ENCODE peak calls at places on chromosomes 6 and 20, in four cellular contexts. One of them, this sample, is unnamed.

GRCh38 chr20:51525241-51526104 is 17.0 kb downstream of the NFATC2 start:
- DNase-seq in activated CD4-positive, alpha-beta T cell treated with anti-CD3 and anti-CD28 coated beads, Interleukin-2, amount 50 U/mL, for 1 hour: peak; percentile 30
- DNase-seq in activated effector memory CD4-positive, alpha-beta T cell treated with Interleukin-2 at 50 U/mL for 16 hours: peak; percentile 29
- DNase-seq in ascending aorta: no peak
- DNase-seq in this sample: no peak

GRCh38 chr20:20549699-20550098 is 162.7 kb downstream of the RALGAPA2 start:
- DNase-seq in activated CD4-positive, alpha-beta T cell treated with anti-CD3 and anti-CD28 coated beads, Interleukin-2, amount 50 U/mL, for 1 hour: no peak
- DNase-seq in ascending aorta: no peak
- DNase-seq in activated effector memory CD4-positive, alpha-beta T cell treated with Interleukin-2 at 50 U/mL for 16 hours: no peak
- DNase-seq in this sample: no peak

GRCh38 chr6:152635949-152636674 is 1.1 kb downstream of the SYNE1 start:
- DNase-seq in activated effector memory CD4-positive, alpha-beta T cell treated with Interleukin-2 at 50 U/mL for 16 hours: no peak
- DNase-seq in activated CD4-positive, alpha-beta T cell treated with anti-CD3 and anti-CD28 coated beads, Interleukin-2, amount 50 U/mL, for 1 hour: no peak
- DNase-seq in ascending aorta: no peak
- DNase-seq in this sample: no peak

GRCh38 chr6:80022803-80023202 is 18.4 kb downstream of the TTK start:
- DNase-seq in ascending aorta: no peak
- DNase-seq in activated CD4-positive, alpha-beta T cell treated with anti-CD3 and anti-CD28 coated beads, Interleukin-2, amount 50 U/mL, for 1 hour: no peak
- DNase-seq in activated effector memory CD4-positive, alpha-beta T cell treated with Interleukin-2 at 50 U/mL for 16 hours: no peak
- DNase-seq in this sample: no peak

GRCh38 chr20:57767456-57767855 is 57.6 kb upstream of the PMEPA1 start:
- DNase-seq in activated CD4-positive, alpha-beta T cell treated with anti-CD3 and anti-CD28 coated beads, Interleukin-2, amount 50 U/mL, for 1 hour: no peak
- DNase-seq in activated effector memory CD4-positive, alpha-beta T cell treated with Interleukin-2 at 50 U/mL for 16 hours: no peak
- DNase-seq in ascending aorta: no peak
- DNase-seq in this sample: no peak

GRCh38 chr6:168155193-168155592 is 76.2 kb upstream of the FRMD1 start:
- DNase-seq in activated CD4-positive, alpha-beta T cell treated with anti-CD3 and anti-CD28 coated beads, Interleukin-2, amount 50 U/mL, for 1 hour: no peak
- DNase-seq in activated effector memory CD4-positive, alpha-beta T cell treated with Interleukin-2 at 50 U/mL for 16 hours: no peak
- DNase-seq in ascending aorta: no peak
- DNase-seq in this sample: no peak

GRCh38 chr6:152293404-152293803 is 343.8 kb downstream of the SYNE1 start:
- DNase-seq in activated CD4-positive, alpha-beta T cell treated with anti-CD3 and anti-CD28 coated beads, Interleukin-2, amount 50 U/mL, for 1 hour: no peak
- DNase-seq in ascending aorta: no peak
- DNase-seq in activated effector memory CD4-positive, alpha-beta T cell treated with Interleukin-2 at 50 U/mL for 16 hours: no peak
- DNase-seq in this sample: no peak

GRCh38 chr6:142796571-142796970 is 148.4 kb downstream of the HIVEP2 start:
- DNase-seq in ascending aorta: no peak
- DNase-seq in activated CD4-positive, alpha-beta T cell treated with anti-CD3 and anti-CD28 coated beads, Interleukin-2, amount 50 U/mL, for 1 hour: no peak
- DNase-seq in activated effector memory CD4-positive, alpha-beta T cell treated with Interleukin-2 at 50 U/mL for 16 hours: no peak
- DNase-seq in this sample: no peak

GRCh38 chr6:30097902-30098606 is 14.8 kb downstream of the TRIM31 start:
- DNase-seq in ascending aorta: no peak
- DNase-seq in activated CD4-positive, alpha-beta T cell treated with anti-CD3 and anti-CD28 coated beads, Interleukin-2, amount 50 U/mL, for 1 hour: no peak
- DNase-seq in activated effector memory CD4-positive, alpha-beta T cell treated with Interleukin-2 at 50 U/mL for 16 hours: no peak
- DNase-seq in this sample: no peak

This sample was measured in thoracic aorta.